ENCODE peak calls at places on chromosomes 2 and 18, in seven cellular contexts. One of them, this sample, is unnamed.

GRCh38 chr2:123840614-123841013 is 184.5 kb upstream of the CNTNAP5 start:
- DNase-seq in HepG2: no peak
- DNase-seq in K562: no peak
- DNase-seq in GM12892: no peak
- DNase-seq in GM12878: no peak
- DNase-seq in H1: no peak
- DNase-seq in SK-N-SH: no peak
- DNase-seq in this sample: no peak

GRCh38 chr2:239190346-239190745 is 210.5 kb downstream of the HDAC4 start:
- DNase-seq in HepG2: no peak
- DNase-seq in K562: no peak
- DNase-seq in GM12892: no peak
- DNase-seq in GM12878: no peak
- DNase-seq in H1: peak
- DNase-seq in SK-N-SH: no peak
- DNase-seq in this sample: no peak

GRCh38 chr18:77065221-77065981 is 67.2 kb downstream of the MBP start:
- DNase-seq in HepG2: no peak
- DNase-seq in K562: no peak
- DNase-seq in GM12892: no peak
- DNase-seq in GM12878: peak
- DNase-seq in H1: no peak
- DNase-seq in SK-N-SH: no peak
- DNase-seq in this sample: no peak

GRCh38 chr2:12534646-12535263 is 182.0 kb upstream of the TRIB2 start:
- DNase-seq in HepG2: no peak
- DNase-seq in K562: no peak
- DNase-seq in GM12892: no peak
- DNase-seq in GM12878: no peak
- DNase-seq in H1: no peak
- DNase-seq in SK-N-SH: no peak
- DNase-seq in this sample: no peak

GRCh38 chr18:11119550-11119949 is 29.8 kb downstream of the PIEZO2 start:
- DNase-seq in HepG2: peak
- DNase-seq in K562: no peak
- DNase-seq in GM12892: no peak
- DNase-seq in GM12878: no peak
- DNase-seq in H1: no peak
- DNase-seq in SK-N-SH: no peak
- DNase-seq in this sample: no peak

GRCh38 chr2:103977681-103978080 is 876.2 kb upstream of the POU3F3 start:
- DNase-seq in HepG2: no peak
- DNase-seq in K562: no peak
- DNase-seq in GM12892: no peak
- DNase-seq in GM12878: no peak
- DNase-seq in H1: no peak
- DNase-seq in SK-N-SH: no peak
- DNase-seq in this sample: no peak

GRCh38 chr2:86372133-86372532 is 34.7 kb upstream of the REEP1 start:
- DNase-seq in HepG2: no peak
- DNase-seq in K562: no peak
- DNase-seq in GM12892: no peak
- DNase-seq in GM12878: no peak
- DNase-seq in H1: no peak
- DNase-seq in SK-N-SH: no peak
- DNase-seq in this sample: no peak

GRCh38 chr18:29749699-29750098 is 1292.8 kb downstream of the DSC3 start:
- DNase-seq in HepG2: no peak
- DNase-seq in K562: no peak
- DNase-seq in GM12892: no peak
- DNase-seq in GM12878: no peak
- DNase-seq in H1: no peak
- DNase-seq in SK-N-SH: no peak
- DNase-seq in this sample: no peak

GRCh38 chr2:39689876-39690275 is 24.2 kb downstream of the TMEM178A start:
- DNase-seq in HepG2: no peak
- DNase-seq in K562: no peak
- DNase-seq in GM12892: no peak
- DNase-seq in GM12878: no peak
- DNase-seq in H1: no peak
- DNase-seq in SK-N-SH: no peak
- DNase-seq in this sample: no peak

GRCh38 chr2:20596193-20596972 is 54.5 kb downstream of the HS1BP3 start:
- DNase-seq in HepG2: no peak
- DNase-seq in K562: no peak
- DNase-seq in GM12892: no peak
- DNase-seq in GM12878: no peak
- DNase-seq in H1: no peak
- DNase-seq in SK-N-SH: no peak
- DNase-seq in this sample: no peak

GRCh38 chr2:8678731-8679566 is 2.9 kb upstream of the ID2 start:
- DNase-seq in HepG2: peak
- DNase-seq in K562: peak
- DNase-seq in GM12892: peak
- DNase-seq in GM12878: no peak
- DNase-seq in H1: peak
- DNase-seq in SK-N-SH: peak
- DNase-seq in this sample: peak

GRCh38 chr2:78984386-78984785 is 41.1 kb upstream of the REG3G start:
- DNase-seq in HepG2: no peak
- DNase-seq in K562: no peak
- DNase-seq in GM12892: no peak
- DNase-seq in GM12878: no peak
- DNase-seq in H1: no peak
- DNase-seq in SK-N-SH: no peak
- DNase-seq in this sample: no peak

GRCh38 chr2:178304262-178304661 is 110.0 kb downstream of the OSBPL6 start:
- DNase-seq in HepG2: no peak
- DNase-seq in K562: no peak
- DNase-seq in GM12892: no peak
- DNase-seq in GM12878: no peak
- DNase-seq in H1: no peak
- DNase-seq in SK-N-SH: no peak
- DNase-seq in this sample: no peak

GRCh38 chr2:39408351-39409136 is 28.5 kb downstream of the MAP4K3 start:
- DNase-seq in HepG2: no peak
- DNase-seq in K562: no peak
- DNase-seq in GM12892: no peak
- DNase-seq in GM12878: peak
- DNase-seq in H1: no peak
- DNase-seq in SK-N-SH: no peak
- DNase-seq in this sample: no peak

GRCh38 chr2:238703436-238703835 is 144.4 kb upstream of the TWIST2 start:
- DNase-seq in HepG2: no peak
- DNase-seq in K562: no peak
- DNase-seq in GM12892: no peak
- DNase-seq in GM12878: no peak
- DNase-seq in H1: peak
- DNase-seq in SK-N-SH: no peak
- DNase-seq in this sample: no peak

GRCh38 chr2:29450823-29451222 is 335.6 kb downstream of the CLIP4 start:
- DNase-seq in HepG2: no peak
- DNase-seq in K562: no peak
- DNase-seq in GM12892: no peak
- DNase-seq in GM12878: no peak
- DNase-seq in H1: no peak
- DNase-seq in SK-N-SH: no peak
- DNase-seq in this sample: no peak

GRCh38 chr2:38146917-38147307 is 71.0 kb upstream of the CYP1B1 start:
- DNase-seq in HepG2: peak
- DNase-seq in K562: peak
- DNase-seq in GM12892: peak
- DNase-seq in GM12878: peak
- DNase-seq in H1: no peak
- DNase-seq in SK-N-SH: peak
- DNase-seq in this sample: no peak

DNA sequence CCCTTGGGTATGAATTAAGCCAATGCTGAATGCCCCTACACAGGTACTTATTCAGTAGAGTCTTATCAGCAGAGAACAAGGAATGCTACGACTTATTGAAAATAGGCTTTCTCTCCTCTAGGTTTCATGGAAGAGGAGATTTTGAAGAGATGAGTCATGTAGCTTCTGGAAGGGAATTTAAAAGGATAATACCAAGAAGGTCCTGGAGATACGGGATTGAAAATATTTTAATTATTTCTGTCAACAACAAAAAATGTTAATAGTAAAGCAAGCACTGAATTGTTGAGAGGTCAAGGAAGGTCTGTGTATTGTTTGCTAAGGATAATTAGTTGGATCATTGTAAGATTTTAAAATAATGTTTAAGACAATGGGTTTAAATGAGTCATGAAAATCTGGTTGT is 293.0 kb upstream of the SPHKAP start:
- DNase-seq in HepG2: no peak
- DNase-seq in K562: no peak
- DNase-seq in GM12892: no peak
- DNase-seq in GM12878: no peak
- DNase-seq in H1: no peak
- DNase-seq in SK-N-SH: no peak
- DNase-seq in this sample: no peak
- TF ChIP-seq TAF1 in HepG2: no peak
- TF ChIP-seq TAF1 in K562: no peak
- TF ChIP-seq TAF1 in GM12892: no peak
- TF ChIP-seq TAF1 in GM12878: no peak
- TF ChIP-seq TAF1 in H1: no peak
- TF ChIP-seq TAF1 in SK-N-SH: no peak
- TF ChIP-seq TAF1 in this sample: no peak

DNA sequence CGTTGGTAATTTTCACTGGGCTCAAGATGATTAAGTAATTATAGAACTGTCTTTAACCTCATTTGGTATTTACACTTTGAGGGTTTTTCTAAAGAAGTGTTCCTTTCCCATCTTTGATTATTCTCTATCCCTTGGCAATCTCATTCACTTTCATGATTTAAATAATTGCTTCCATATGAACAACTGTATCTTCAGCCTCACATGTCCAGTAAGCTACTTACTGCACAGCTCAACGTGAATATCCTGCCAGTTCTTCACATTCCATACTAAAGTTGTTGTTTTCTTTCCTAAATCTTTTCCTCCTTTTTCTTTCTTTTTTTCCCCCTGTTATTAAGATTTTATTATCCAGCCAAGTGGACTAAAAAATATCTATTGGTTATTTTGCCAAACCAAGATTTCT is 37.7 kb downstream of the ZC3H15 start:
- DNase-seq in HepG2: no peak
- DNase-seq in K562: no peak
- DNase-seq in GM12892: no peak
- DNase-seq in GM12878: no peak
- DNase-seq in H1: no peak
- DNase-seq in SK-N-SH: peak
- DNase-seq in this sample: no peak
- TF ChIP-seq POLR2AphosphoS5 in HepG2: no peak
- TF ChIP-seq POLR2AphosphoS5 in K562: no peak
- TF ChIP-seq POLR2AphosphoS5 in GM12892: no peak
- TF ChIP-seq POLR2AphosphoS5 in GM12878: no peak
- TF ChIP-seq POLR2AphosphoS5 in H1: no peak
- TF ChIP-seq POLR2AphosphoS5 in SK-N-SH: no peak
- TF ChIP-seq POLR2AphosphoS5 in this sample: no peak

GRCh38 chr18:47720741-47721140 is 209.7 kb downstream of the SMAD2 start:
- DNase-seq in HepG2: no peak
- DNase-seq in K562: no peak
- DNase-seq in GM12892: no peak
- DNase-seq in GM12878: no peak
- DNase-seq in H1: no peak
- DNase-seq in SK-N-SH: no peak
- DNase-seq in this sample: no peak
- TF ChIP-seq TAF1 in HepG2: no peak
- TF ChIP-seq TAF1 in K562: no peak
- TF ChIP-seq TAF1 in GM12892: no peak
- TF ChIP-seq TAF1 in GM12878: no peak
- TF ChIP-seq TAF1 in H1: no peak
- TF ChIP-seq TAF1 in SK-N-SH: no peak
- TF ChIP-seq TAF1 in this sample: no peak

DNA sequence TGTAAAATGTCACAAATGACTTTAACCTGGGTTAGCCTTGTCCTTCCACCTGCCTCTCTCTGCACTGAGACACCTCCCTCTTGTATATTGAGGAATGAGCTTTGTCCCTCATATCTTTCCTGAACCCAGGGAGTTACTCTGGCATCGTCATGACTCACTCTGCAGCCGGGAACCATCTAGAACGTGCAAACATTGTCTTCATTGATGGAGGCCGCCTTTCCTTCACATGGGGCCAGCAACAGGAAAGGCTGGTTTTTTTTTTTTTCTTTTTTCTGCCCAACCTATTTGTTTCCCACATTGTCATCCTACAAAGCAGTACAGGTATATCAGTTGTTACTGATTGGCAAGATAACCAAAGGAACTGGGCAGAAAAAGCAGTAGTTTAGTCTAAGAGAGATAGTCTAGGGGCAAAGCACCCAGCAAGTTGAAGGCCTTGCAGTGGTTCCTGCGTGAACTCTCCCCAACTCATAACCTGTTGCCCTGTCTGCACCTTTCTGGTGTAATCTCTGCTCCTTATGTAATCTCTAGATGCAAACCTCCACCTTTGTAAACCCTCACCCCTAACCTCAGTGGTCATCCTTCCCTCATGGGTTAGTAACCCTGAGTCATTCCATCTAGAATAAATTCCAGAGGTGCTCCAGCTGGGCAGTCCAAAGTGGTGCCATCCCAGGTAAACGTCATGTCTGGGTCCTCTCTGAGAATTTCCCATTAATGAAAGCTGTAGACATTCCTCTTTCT is 38.3 kb downstream of the SLC40A1 start:
- DNase-seq in HepG2: peak
- DNase-seq in K562: no peak
- DNase-seq in GM12892: no peak
- DNase-seq in GM12878: no peak
- DNase-seq in H1: no peak
- DNase-seq in SK-N-SH: no peak
- DNase-seq in this sample: no peak
- TF ChIP-seq POLR2AphosphoS5 in HepG2: no peak
- TF ChIP-seq POLR2AphosphoS5 in K562: no peak
- TF ChIP-seq POLR2AphosphoS5 in GM12892: no peak
- TF ChIP-seq POLR2AphosphoS5 in GM12878: no peak
- TF ChIP-seq POLR2AphosphoS5 in H1: no peak
- TF ChIP-seq POLR2AphosphoS5 in SK-N-SH: no peak
- TF ChIP-seq POLR2AphosphoS5 in this sample: no peak

DNA sequence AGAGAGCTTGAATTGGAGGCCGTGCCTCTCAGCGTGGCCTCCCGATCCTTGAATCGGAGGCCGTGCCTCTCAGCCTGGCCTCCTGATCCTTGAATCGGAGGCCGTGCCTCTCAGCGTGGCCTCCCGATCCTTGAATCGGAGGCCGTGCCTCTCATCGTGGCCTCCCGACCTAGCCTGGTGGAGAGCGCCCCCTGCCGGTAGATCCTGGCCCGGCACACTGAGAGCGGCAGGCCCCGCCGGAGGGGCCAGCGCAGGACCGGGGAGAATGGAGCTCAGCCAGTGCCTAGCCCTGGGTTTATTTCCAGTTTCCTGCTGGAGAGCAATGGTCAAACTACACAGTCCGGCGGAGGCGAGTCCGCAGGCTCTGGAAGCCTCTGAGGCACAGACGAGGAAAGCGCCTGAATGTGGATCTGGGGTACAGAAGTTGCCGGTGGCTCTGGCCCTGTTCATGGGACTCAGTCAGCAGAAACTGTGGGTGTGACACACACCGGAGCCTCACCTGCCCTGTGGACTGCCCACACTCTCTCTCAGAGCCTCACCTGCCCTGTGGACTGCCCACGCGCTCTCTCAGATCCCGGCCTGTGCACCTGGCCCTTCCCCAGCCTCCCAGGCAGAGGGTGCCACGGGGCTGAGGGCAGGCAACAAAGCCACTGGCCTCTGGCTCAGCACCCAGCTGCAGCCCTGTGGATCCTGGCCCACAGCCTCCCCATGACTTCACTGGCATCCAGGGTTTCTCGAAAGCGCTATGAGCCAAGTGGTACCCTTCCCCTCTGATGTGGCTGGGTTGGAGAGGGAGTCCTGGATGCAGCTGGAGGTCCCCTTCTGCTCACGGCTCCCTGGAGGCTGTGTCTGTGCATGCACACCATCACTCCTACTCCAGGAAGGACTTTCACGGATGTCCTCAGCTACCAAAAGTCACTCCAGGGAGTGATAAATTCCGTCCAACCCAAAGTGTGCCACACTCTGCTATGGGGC is 1.5 kb downstream of the IL36B start:
- DNase-seq in HepG2: no peak
- DNase-seq in K562: peak
- DNase-seq in GM12892: no peak
- DNase-seq in GM12878: no peak
- DNase-seq in H1: no peak
- DNase-seq in SK-N-SH: peak
- DNase-seq in this sample: no peak
- TF ChIP-seq TAF1 in HepG2: no peak
- TF ChIP-seq TAF1 in K562: no peak
- TF ChIP-seq TAF1 in GM12892: no peak
- TF ChIP-seq TAF1 in GM12878: no peak
- TF ChIP-seq TAF1 in H1: no peak
- TF ChIP-seq TAF1 in SK-N-SH: no peak
- TF ChIP-seq TAF1 in this sample: no peak

This sample was measured in GM12891.